ENCODE peak calls at places on chromosomes 6 and 20, in nine cellular contexts. F, B, N, S, M, Z, P, R and Q are unnamed samples.

GRCh38 chr6:63672582-63673129 is 37.1 kb downstream of the PHF3 start:
- DNase-seq in F (no peak), M (no peak), S (no peak), P (no peak), B (no peak), N (no peak), R (no peak), Z (no peak), Q (no peak)

GRCh38 chr6:124434416-124434815 is 527.8 kb upstream of the RNF217 start:
- DNase-seq in N (no peak), P (no peak), F (no peak), M (no peak), B (peak; percentile 80), S (no peak), R (no peak), Z (no peak), Q (no peak)

GRCh38 chr6:124273701-124274100 is 470.0 kb downstream of the NKAIN2 start:
- DNase-seq in N (no peak), S (no peak), Z (no peak), P (no peak), F (no peak), R (no peak), M (no peak), B (no peak), Q (no peak)

GRCh38 chr6:159043236-159043635 is 1.6 kb downstream of the TAGAP start:
- DNase-seq in Z (no peak), M (no peak), F (no peak), S (peak; percentile 64), N (no peak), R (no peak), P (no peak), B (no peak), Q (no peak)

GRCh38 chr6:85096976-85097375 is 332.6 kb upstream of the TBX18 start:
- DNase-seq in R (no peak), S (no peak), P (no peak), N (no peak), F (no peak), M (no peak), Z (no peak), B (no peak), Q (no peak)

GRCh38 chr20:2112910-2113309 is 11.3 kb downstream of the STK35 start:
- DNase-seq in S (no peak), B (no peak), N (no peak), F (no peak), Z (no peak), M (no peak), P (no peak), R (no peak), Q (no peak)

GRCh38 chr20:25248501-25249172 is 752 bp downstream of the PYGB start:
- DNase-seq in R (peak; percentile 54), M (no peak), Z (peak; percentile 39), N (no peak), S (peak; percentile 24), P (peak; percentile 51), F (peak; percentile 42), B (peak; percentile 31), Q (no peak)

GRCh38 chr20:10636326-10636818 is 37.4 kb downstream of the JAG1 start:
- DNase-seq in R (no peak), B (peak; percentile 76), Z (no peak), M (no peak), S (no peak), F (peak; percentile 65), N (no peak), P (no peak), Q (no peak)